ENCODE peak calls at places on chromosome 14, in six cellular contexts. One of them, this sample, is unnamed.

GRCh38 chr14:58362798-58363412 is 32.8 kb upstream of the TOMM20L start:
- DNase-seq in K562: peak; percentile 4
- DNase-seq in GM12878: no peak
- DNase-seq in H1: no peak
- DNase-seq in GM23338: peak; percentile 47
- DNase-seq in HepG2: peak; percentile 41
- DNase-seq in this sample: no peak

GRCh38 chr14:74583689-74584434 is 28.2 kb downstream of the LTBP2 start:
- DNase-seq in K562: no peak
- DNase-seq in GM12878: no peak
- DNase-seq in H1: no peak
- DNase-seq in GM23338: no peak
- DNase-seq in HepG2: no peak
- DNase-seq in this sample: no peak

GRCh38 chr14:25537846-25538455 is 488.0 kb upstream of the STXBP6 start:
- DNase-seq in K562: peak; percentile 14
- DNase-seq in GM12878: no peak
- DNase-seq in H1: peak; percentile 75
- DNase-seq in GM23338: peak; percentile 82
- DNase-seq in HepG2: peak; percentile 52
- DNase-seq in this sample: peak; percentile 75

GRCh38 chr14:74085047-74085637 is 386 bp downstream of the LIN52 start:
- DNase-seq in K562: peak; percentile 13
- DNase-seq in GM12878: no peak
- DNase-seq in H1: no peak
- DNase-seq in GM23338: peak; percentile 67
- DNase-seq in HepG2: peak; percentile 10
- DNase-seq in this sample: peak; percentile 19

GRCh38 chr14:83548061-83548839 is 1981.7 kb upstream of the FLRT2 start:
- DNase-seq in K562: no peak
- DNase-seq in GM12878: no peak
- DNase-seq in H1: no peak
- DNase-seq in GM23338: peak; percentile 5
- DNase-seq in HepG2: no peak
- DNase-seq in this sample: no peak

GRCh38 chr14:73452341-73453191 is 5.8 kb downstream of the NUMB start:
- DNase-seq in K562: no peak
- DNase-seq in GM12878: no peak
- DNase-seq in H1: no peak
- DNase-seq in GM23338: no peak
- DNase-seq in HepG2: no peak
- DNase-seq in this sample: no peak

GRCh38 chr14:93960108-93960475 is 16.3 kb downstream of the ASB2 start:
- DNase-seq in K562: no peak
- DNase-seq in GM12878: no peak
- DNase-seq in H1: no peak
- DNase-seq in GM23338: no peak
- DNase-seq in HepG2: no peak
- DNase-seq in this sample: no peak

GRCh38 chr14:52730708-52731111 is 744 bp downstream of the STYX start:
- DNase-seq in K562: no peak
- DNase-seq in GM12878: no peak
- DNase-seq in H1: no peak
- DNase-seq in GM23338: no peak
- DNase-seq in HepG2: no peak
- DNase-seq in this sample: no peak

GRCh38 chr14:58636129-58636528 is 1.6 kb upstream of the DACT1 start:
- DNase-seq in K562: no peak
- DNase-seq in GM12878: no peak
- DNase-seq in H1: no peak
- DNase-seq in GM23338: no peak
- DNase-seq in HepG2: no peak
- DNase-seq in this sample: no peak

GRCh38 chr14:69612014-69612758 is 790 bp downstream of the SUSD6 start:
- DNase-seq in K562: peak; percentile 36
- DNase-seq in GM12878: no peak
- DNase-seq in H1: no peak
- DNase-seq in GM23338: peak; percentile 61
- DNase-seq in HepG2: no peak
- DNase-seq in this sample: peak; percentile 35

GRCh38 chr14:39430762-39431415 is 1.3 kb downstream of the FBXO33 start:
- DNase-seq in K562: no peak
- DNase-seq in GM12878: no peak
- DNase-seq in H1: no peak
- DNase-seq in GM23338: no peak
- DNase-seq in HepG2: peak; percentile 38
- DNase-seq in this sample: no peak

GRCh38 chr14:51652168-51653095 is 722 bp downstream of the FRMD6 start:
- DNase-seq in K562: no peak
- DNase-seq in GM12878: no peak
- DNase-seq in H1: peak; percentile 83
- DNase-seq in GM23338: peak; percentile 71
- DNase-seq in HepG2: no peak
- DNase-seq in this sample: peak; percentile 61

GRCh38 chr14:94005324-94005723 is 8.2 kb downstream of the CCDC197 start:
- DNase-seq in K562: peak; percentile 28
- DNase-seq in GM12878: no peak
- DNase-seq in H1: no peak
- DNase-seq in GM23338: peak; percentile 54
- DNase-seq in HepG2: no peak
- DNase-seq in this sample: peak; percentile 30

GRCh38 chr14:22887260-22887989 is 4.4 kb downstream of the REM2 start:
- DNase-seq in K562: peak; percentile 71
- DNase-seq in GM12878: peak; percentile 80
- DNase-seq in H1: no peak
- DNase-seq in GM23338: peak; percentile 95
- DNase-seq in HepG2: no peak
- DNase-seq in this sample: peak; percentile 61

GRCh38 chr14:36870776-36871175 is 209.1 kb downstream of the PAX9 start:
- DNase-seq in K562: no peak
- DNase-seq in GM12878: no peak
- DNase-seq in H1: no peak
- DNase-seq in GM23338: no peak
- DNase-seq in HepG2: no peak
- DNase-seq in this sample: no peak

GRCh38 chr14:104795781-104796681 is 483 bp upstream of the AKT1 start:
- DNase-seq in K562: peak; percentile 82
- DNase-seq in GM12878: no peak
- DNase-seq in H1: no peak
- DNase-seq in GM23338: peak; percentile 54
- DNase-seq in HepG2: peak; percentile 60
- DNase-seq in this sample: no peak

GRCh38 chr14:56181666-56182065 is 63.5 kb downstream of the PELI2 start:
- DNase-seq in K562: no peak
- DNase-seq in GM12878: no peak
- DNase-seq in H1: no peak
- DNase-seq in GM23338: no peak
- DNase-seq in HepG2: no peak
- DNase-seq in this sample: no peak

GRCh38 chr14:22386924-22387775 is 201.9 kb downstream of the DAD1 start:
- DNase-seq in K562: peak; percentile 63
- DNase-seq in GM12878: peak; percentile 77
- DNase-seq in H1: peak; percentile 80
- DNase-seq in GM23338: peak; percentile 93
- DNase-seq in HepG2: peak; percentile 88
- DNase-seq in this sample: peak; percentile 72

GRCh38 chr14:70671652-70672327 is 30.1 kb downstream of the TTC9 start:
- DNase-seq in K562: no peak
- DNase-seq in GM12878: no peak
- DNase-seq in H1: no peak
- DNase-seq in GM23338: no peak
- DNase-seq in HepG2: no peak
- DNase-seq in this sample: no peak

DNA sequence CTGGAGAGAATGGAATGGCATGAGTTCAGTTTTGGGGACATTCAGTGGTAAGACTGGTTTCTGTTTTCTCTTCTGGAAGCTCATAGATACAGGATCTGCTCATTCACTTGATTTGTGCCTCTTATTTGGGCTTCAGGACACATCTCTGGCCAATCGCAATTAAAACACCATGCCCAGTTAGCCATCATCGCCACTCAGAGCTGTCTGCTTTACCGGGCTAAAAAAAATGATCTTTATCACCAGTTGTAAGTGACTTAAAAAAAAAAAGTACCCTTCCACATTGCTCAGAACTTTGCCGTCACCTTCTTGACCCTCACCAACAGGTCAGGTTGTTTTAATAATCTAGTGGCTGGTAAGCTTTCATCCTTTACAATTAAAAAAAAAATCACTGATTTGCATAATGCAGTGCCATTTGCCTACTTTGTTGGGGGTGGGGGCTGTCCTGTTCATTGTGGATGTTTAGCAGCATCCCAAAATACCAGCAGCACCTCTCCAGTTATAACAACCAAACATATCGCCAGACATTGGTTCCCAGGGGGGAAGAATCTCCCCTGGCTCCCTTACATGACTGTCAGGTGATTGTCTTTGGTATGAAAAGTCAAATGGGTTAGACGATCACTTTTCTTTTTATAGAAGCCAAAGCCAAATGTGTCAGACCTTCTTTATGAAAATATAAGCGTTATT is 150.1 kb downstream of the PRKCH start:
- DNase-seq in K562: no peak
- DNase-seq in GM12878: no peak
- DNase-seq in H1: no peak
- DNase-seq in GM23338: no peak
- DNase-seq in HepG2: no peak
- DNase-seq in this sample: no peak
- TF ChIP-seq CREB1 in K562: no peak
- TF ChIP-seq CREB1 in GM12878: no peak
- TF ChIP-seq CREB1 in H1: no peak
- TF ChIP-seq CREB1 in GM23338: no peak
- TF ChIP-seq CREB1 in HepG2: no peak
- TF ChIP-seq CREB1 in this sample: no peak

GRCh38 chr14:50607181-50607580 is 47.2 kb downstream of the ATL1 start:
- DNase-seq in K562: no peak
- DNase-seq in GM12878: no peak
- DNase-seq in H1: no peak
- DNase-seq in GM23338: no peak
- DNase-seq in HepG2: no peak
- DNase-seq in this sample: no peak
- TF ChIP-seq CREB1 in K562: no peak
- TF ChIP-seq CREB1 in GM12878: no peak
- TF ChIP-seq CREB1 in H1: no peak
- TF ChIP-seq CREB1 in GM23338: no peak
- TF ChIP-seq CREB1 in HepG2: no peak
- TF ChIP-seq CREB1 in this sample: no peak

GRCh38 chr14:68141531-68142088 is 322.0 kb downstream of the RAD51B start:
- DNase-seq in K562: no peak
- DNase-seq in GM12878: no peak
- DNase-seq in H1: no peak
- DNase-seq in GM23338: no peak
- DNase-seq in HepG2: no peak
- DNase-seq in this sample: no peak

GRCh38 chr14:68140111-68140741 is 320.6 kb downstream of the RAD51B start:
- DNase-seq in K562: no peak
- DNase-seq in GM12878: no peak
- DNase-seq in H1: no peak
- DNase-seq in GM23338: peak; percentile 49
- DNase-seq in HepG2: peak; percentile 64
- DNase-seq in this sample: no peak

GRCh38 chr14:68140801-68141200 is 321.2 kb downstream of the RAD51B start:
- DNase-seq in K562: no peak
- DNase-seq in GM12878: no peak
- DNase-seq in H1: no peak
- DNase-seq in GM23338: no peak
- DNase-seq in HepG2: no peak
- DNase-seq in this sample: no peak

GRCh38 chr14:68137704-68138619 is 318.4 kb downstream of the RAD51B start:
- DNase-seq in K562: peak; percentile 13
- DNase-seq in GM12878: no peak
- DNase-seq in H1: peak; percentile 58
- DNase-seq in GM23338: peak; percentile 95
- DNase-seq in HepG2: peak; percentile 77
- DNase-seq in this sample: peak; percentile 70

DNA sequence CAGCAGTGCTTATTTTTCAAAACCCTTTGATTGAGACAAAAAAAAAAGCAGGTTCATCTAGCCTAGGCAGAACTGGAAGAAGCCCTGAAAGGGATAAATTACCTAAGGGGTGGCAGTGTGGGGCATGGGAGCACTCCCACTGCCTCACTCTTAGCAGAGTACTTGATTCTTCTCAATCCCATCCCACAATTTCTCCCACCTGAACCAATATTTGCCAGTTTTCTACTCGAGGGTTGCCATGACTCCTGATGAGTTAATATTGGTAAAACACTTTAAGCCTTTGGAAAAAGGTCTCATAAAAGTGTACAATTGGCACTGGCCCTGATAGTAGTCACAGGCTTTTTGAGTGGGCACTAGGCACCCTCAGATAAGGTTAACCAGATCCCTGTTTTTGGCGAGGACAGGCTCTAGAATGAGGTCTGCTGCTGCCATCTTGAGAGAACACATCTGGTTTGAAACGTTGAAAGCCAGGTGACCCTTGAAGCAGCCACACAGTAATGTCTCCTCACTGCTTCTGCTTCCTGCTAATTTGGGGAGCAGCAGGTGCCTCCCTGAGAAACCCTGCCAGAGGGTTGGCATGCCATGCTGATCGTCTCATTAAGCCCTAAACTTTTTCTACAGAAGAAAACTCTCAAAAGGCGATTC is 320.0 kb downstream of the RAD51B start:
- DNase-seq in K562: no peak
- DNase-seq in GM12878: no peak
- DNase-seq in H1: no peak
- DNase-seq in GM23338: no peak
- DNase-seq in HepG2: no peak
- DNase-seq in this sample: no peak
- TF ChIP-seq CREB1 in K562: no peak
- TF ChIP-seq CREB1 in GM12878: no peak
- TF ChIP-seq CREB1 in H1: no peak
- TF ChIP-seq CREB1 in GM23338: no peak
- TF ChIP-seq CREB1 in HepG2: no peak
- TF ChIP-seq CREB1 in this sample: no peak

DNA sequence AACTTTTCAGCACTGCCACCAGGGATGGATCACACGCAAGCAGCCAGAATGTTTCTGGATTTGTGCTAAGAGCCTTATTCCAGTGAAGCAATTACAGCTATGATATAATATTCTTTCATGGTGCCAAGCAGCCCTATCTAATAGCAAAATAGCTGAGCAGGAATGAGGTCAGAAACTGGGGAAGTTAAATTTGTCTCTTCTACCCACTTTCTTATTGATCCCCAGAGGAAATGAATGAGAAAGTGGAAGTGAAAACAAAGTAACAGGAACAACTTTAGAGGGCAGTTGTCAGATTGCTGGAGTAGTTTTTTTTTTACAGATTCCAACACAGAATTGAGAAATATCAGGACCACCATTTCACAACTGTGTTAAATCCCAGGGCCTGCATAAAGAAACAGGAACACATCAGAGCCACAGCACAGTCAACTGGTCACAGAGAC is 44.8 kb downstream of the GCH1 start:
- DNase-seq in K562: no peak
- DNase-seq in GM12878: peak; percentile 45
- DNase-seq in H1: no peak
- DNase-seq in GM23338: no peak
- DNase-seq in HepG2: no peak
- DNase-seq in this sample: no peak
- TF ChIP-seq CREB1 in K562: no peak
- TF ChIP-seq CREB1 in GM12878: peak; percentile 20
- TF ChIP-seq CREB1 in H1: no peak
- TF ChIP-seq CREB1 in GM23338: no peak
- TF ChIP-seq CREB1 in HepG2: no peak
- TF ChIP-seq CREB1 in this sample: no peak

This sample was measured in WTC11.